ENCODE peak calls at places on chromosomes 16 and 17, in ten cellular contexts. C is HL-60; N is HCT116; S is CD8-positive, alpha-beta T cell; M is prostate gland; B is left ventricle myocardium inferior; K is tibial nerve; H is cardiac fibroblast; O is IMR-90; F is psoas muscle. Z is an unnamed sample.

GRCh38 chr17:42288078-42288984 is at the start of gene STAT5A:
- DNase-seq in C (peak; percentile 84), N (no peak), S (peak; percentile 68), M (peak; percentile 84), B (peak; percentile 92), K (peak; percentile 83), H (peak; percentile 93), O (peak; percentile 69), F (peak; percentile 92), Z (peak; percentile 84)

GRCh38 chr16:66843191-66843590 is 1.0 kb upstream of the CA7 start:
- DNase-seq in C (no peak), N (no peak), S (no peak), M (no peak), B (no peak), K (no peak), H (no peak), O (no peak), F (no peak), Z (no peak)

GRCh38 chr17:59893617-59894100 is 738 bp downstream of the RPS6KB1 start:
- DNase-seq in C (peak; percentile 34), N (no peak), S (no peak), M (no peak), B (no peak), K (no peak), H (peak; percentile 20), O (peak; percentile 8), F (no peak), Z (peak; percentile 17)

GRCh38 chr16:4675864-4676786 is 17.2 kb upstream of the NUDT16L1 start:
- DNase-seq in C (peak; percentile 73), N (no peak), S (peak; percentile 54), M (no peak), B (no peak), K (no peak), H (no peak), O (no peak), F (no peak), Z (no peak)

GRCh38 chr17:41585301-41585700 is 1.4 kb downstream of the KRT14 start:
- DNase-seq in C (no peak), N (no peak), S (no peak), M (no peak), B (no peak), K (no peak), H (no peak), O (no peak), F (no peak), Z (no peak)

GRCh38 chr16:21128991-21129390 is 21.7 kb downstream of the DNAH3 start:
- DNase-seq in C (no peak), N (no peak), S (no peak), M (no peak), B (no peak), K (no peak), H (no peak), O (no peak), F (no peak), Z (no peak)

GRCh38 chr16:74738134-74738541 is 36.5 kb downstream of the FA2H start:
- DNase-seq in C (no peak), N (peak; percentile 60), S (no peak), M (no peak), B (no peak), K (no peak), H (no peak), O (peak; percentile 25), F (no peak), Z (no peak)

GRCh38 chr17:57424777-57425188 is 168.5 kb downstream of the MSI2 start:
- DNase-seq in C (no peak), N (peak; percentile 85), S (no peak), M (no peak), B (no peak), K (no peak), H (peak; percentile 35), O (peak; percentile 30), F (no peak), Z (no peak)

GRCh38 chr17:5832886-5833285 is 237.3 kb upstream of the WSCD1 start:
- DNase-seq in C (no peak), N (peak; percentile 58), S (no peak), M (no peak), B (no peak), K (no peak), H (peak; percentile 2), O (peak; percentile 83), F (no peak), Z (peak; percentile 35)

GRCh38 chr17:81410852-81411251 is 15.6 kb downstream of the BAHCC1 start:
- DNase-seq in C (no peak), N (no peak), S (no peak), M (no peak), B (no peak), K (no peak), H (no peak), O (no peak), F (no peak), Z (no peak)

GRCh38 chr17:83024205-83024971 is 55.0 kb upstream of the METRNL start:
- DNase-seq in C (no peak), N (no peak), S (no peak), M (no peak), B (no peak), K (no peak), H (no peak), O (no peak), F (no peak), Z (no peak)

GRCh38 chr17:29645516-29646051 is 22.9 kb upstream of the CORO6 start:
- DNase-seq in C (peak; percentile 35), N (no peak), S (no peak), M (peak; percentile 69), B (peak; percentile 80), K (peak; percentile 82), H (peak; percentile 97), O (peak; percentile 82), F (peak; percentile 83), Z (peak; percentile 98)

GRCh38 chr16:10121496-10121895 is 60.7 kb downstream of the GRIN2A start:
- DNase-seq in C (no peak), N (no peak), S (no peak), M (no peak), B (no peak), K (no peak), H (no peak), O (peak; percentile 5), F (no peak), Z (peak; percentile 78)
- H3K4me3 ChIP-seq in C (no peak overlapping the region), N (no peak overlapping the region), S (no peak overlapping the region), M (no peak overlapping the region), B (no peak overlapping the region), K (no peak overlapping the region), H (no peak overlapping the region), O (no peak overlapping the region), F (no peak overlapping the region), Z (no peak overlapping the region)

DNA sequence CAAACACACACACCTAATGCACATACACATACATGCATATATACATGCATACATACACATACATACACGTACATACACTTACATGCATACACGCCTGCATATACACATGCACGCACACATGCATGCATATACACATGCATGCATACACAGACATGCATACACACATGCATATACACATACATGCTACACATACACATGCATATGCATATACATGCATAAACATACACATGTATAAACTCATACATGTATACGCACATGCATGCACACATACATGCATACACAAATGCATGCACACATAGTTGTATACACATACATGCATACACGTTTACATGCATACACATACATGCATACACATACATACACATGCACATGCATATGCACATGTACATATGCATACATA is 23.6 kb upstream of the RMI2 start:
- DNase-seq in C (no peak), N (no peak), S (no peak), M (no peak), B (no peak), K (no peak), H (no peak), O (no peak), F (no peak), Z (no peak)
- H3K4me3 ChIP-seq in C (no peak overlapping the region), N (no peak overlapping the region), S (no peak overlapping the region), M (no peak overlapping the region), B (no peak overlapping the region), K (no peak overlapping the region), H (no peak overlapping the region), O (no peak overlapping the region), F (no peak overlapping the region), Z (no peak overlapping the region)

DNA sequence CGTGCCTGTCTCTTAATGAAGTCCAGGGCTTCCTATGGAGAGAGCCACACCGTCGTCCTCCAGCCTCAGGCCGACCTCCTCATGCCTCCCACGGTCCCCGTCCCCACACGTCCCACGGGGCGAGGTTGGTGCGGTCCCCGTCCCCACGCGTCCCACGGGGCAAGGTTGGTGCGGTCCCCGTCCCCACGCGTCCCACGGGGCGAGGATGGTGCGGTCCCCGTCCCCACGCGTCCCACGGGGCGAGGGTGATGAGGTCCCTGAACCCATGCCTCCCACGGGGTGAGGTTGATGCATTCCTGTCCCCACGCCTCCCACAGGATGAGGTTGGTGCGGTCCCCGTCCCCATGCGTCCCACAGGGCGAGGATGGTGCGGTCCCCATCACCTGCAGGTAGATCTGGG is 20.9 kb downstream of the GALNS start:
- DNase-seq in C (no peak), N (no peak), S (no peak), M (no peak), B (no peak), K (no peak), H (no peak), O (no peak), F (no peak), Z (no peak)
- H3K4me3 ChIP-seq in C (no peak overlapping the region), N (no peak overlapping the region), S (no peak overlapping the region), M (no peak overlapping the region), B (no peak overlapping the region), K (no peak overlapping the region), H (no peak overlapping the region), O (no peak overlapping the region), F (no peak overlapping the region), Z (no peak overlapping the region)

GRCh38 chr17:76384222-76384986 is at the start of gene SPHK1:
- DNase-seq in C (peak; percentile 60), N (peak; percentile 51), S (peak; percentile 56), M (peak; percentile 46), B (peak; percentile 78), K (peak; percentile 42), H (peak; percentile 90), O (peak; percentile 81), F (peak; percentile 78), Z (peak; percentile 79)
- H3K4me3 ChIP-seq in C (peak within 1 kb of the TSS; percentile 58), N (peak within 1 kb of the TSS; percentile 73), S (peak within 1 kb of the TSS; percentile 69), M (peak within 1 kb of the TSS; percentile 50), B (peak within 1 kb of the TSS; percentile 75), K (peak within 1 kb of the TSS; percentile 77), H (peak within 1 kb of the TSS; percentile 88), O (peak within 1 kb of the TSS; percentile 80), F (peak within 1 kb of the TSS; percentile 74), Z (peak within 1 kb of the TSS; percentile 78)

GRCh38 chr16:2977440-2977839 is 2.8 kb downstream of the PKMYT1 start:
- DNase-seq in C (no peak), N (no peak), S (no peak), M (peak; percentile 79), B (no peak), K (no peak), H (no peak), O (no peak), F (no peak), Z (no peak)
- H3K4me3 ChIP-seq in C (no peak overlapping the region), N (no peak overlapping the region), S (no peak overlapping the region), M (no peak overlapping the region), B (no peak overlapping the region), K (no peak overlapping the region), H (no peak overlapping the region), O (no peak overlapping the region), F (no peak overlapping the region), Z (no peak overlapping the region)

GRCh38 chr17:48624544-48625501 is 1.3 kb downstream of the HOXB9 start:
- DNase-seq in C (no peak), N (no peak), S (no peak), M (no peak), B (no peak), K (no peak), H (no peak), O (no peak), F (no peak), Z (no peak)
- H3K4me3 ChIP-seq in C (no peak overlapping the region), N (peak overlapping the region; percentile 86), S (peak overlapping the region; percentile 55), M (peak overlapping the region; percentile 5), B (peak overlapping the region; percentile 58), K (peak overlapping the region; percentile 48), H (no peak overlapping the region), O (peak overlapping the region; percentile 38), F (peak overlapping the region; percentile 62), Z (peak overlapping the region; percentile 31)

GRCh38 chr16:28839899-28840298 is 6.2 kb downstream of the TUFM start:
- DNase-seq in C (peak; percentile 23), N (no peak), S (no peak), M (no peak), B (no peak), K (no peak), H (no peak), O (no peak), F (no peak), Z (no peak)
- H3K4me3 ChIP-seq in C (no peak overlapping the region), N (no peak overlapping the region), S (no peak overlapping the region), M (no peak overlapping the region), B (no peak overlapping the region), K (no peak overlapping the region), H (no peak overlapping the region), O (no peak overlapping the region), F (no peak overlapping the region), Z (no peak overlapping the region)

Z was measured in fibroblast of the aortic adventitia.